ENCODE peak calls at places on chromosome 14, in nine cellular contexts. One of them, this sample, is unnamed.

GRCh38 chr14:72947366-72948160 is 21.3 kb downstream of the DCAF4 start:
- DNase-seq in GM12865: no peak
- DNase-seq in CD8-positive, alpha-beta T cell: no peak
- DNase-seq in brain microvascular endothelial cell: no peak
- DNase-seq in right atrium auricular region: no peak
- DNase-seq in foreskin fibroblast: no peak
- DNase-seq in astrocyte of the cerebellum: no peak
- DNase-seq in GM10248: no peak
- DNase-seq in WERI-Rb-1: no peak
- DNase-seq in this sample: no peak

GRCh38 chr14:68309121-68309520 is 483.7 kb downstream of the ZFP36L1 start:
- DNase-seq in GM10248: no peak
- DNase-seq in foreskin fibroblast: no peak
- DNase-seq in right atrium auricular region: no peak
- DNase-seq in brain microvascular endothelial cell: no peak
- DNase-seq in CD8-positive, alpha-beta T cell: no peak
- DNase-seq in WERI-Rb-1: no peak
- DNase-seq in GM12865: peak; percentile 46
- DNase-seq in astrocyte of the cerebellum: no peak
- DNase-seq in this sample: no peak

GRCh38 chr14:29016050-29016900 is 249.7 kb downstream of the FOXG1 start:
- DNase-seq in GM10248: no peak
- DNase-seq in CD8-positive, alpha-beta T cell: no peak
- DNase-seq in GM12865: peak; percentile 70
- DNase-seq in WERI-Rb-1: peak; percentile 78
- DNase-seq in brain microvascular endothelial cell: peak; percentile 1
- DNase-seq in astrocyte of the cerebellum: peak; percentile 38
- DNase-seq in right atrium auricular region: no peak
- DNase-seq in foreskin fibroblast: peak; percentile 21
- DNase-seq in this sample: no peak

GRCh38 chr14:94770251-94770749 is 387 bp upstream of the GSC start:
- DNase-seq in right atrium auricular region: no peak
- DNase-seq in foreskin fibroblast: no peak
- DNase-seq in astrocyte of the cerebellum: no peak
- DNase-seq in GM10248: no peak
- DNase-seq in brain microvascular endothelial cell: no peak
- DNase-seq in WERI-Rb-1: peak; percentile 53
- DNase-seq in CD8-positive, alpha-beta T cell: no peak
- DNase-seq in GM12865: no peak
- DNase-seq in this sample: no peak

GRCh38 chr14:63204407-63205280 is at the start of gene RHOJ:
- DNase-seq in right atrium auricular region: no peak
- DNase-seq in GM10248: no peak
- DNase-seq in CD8-positive, alpha-beta T cell: no peak
- DNase-seq in foreskin fibroblast: no peak
- DNase-seq in brain microvascular endothelial cell: peak; percentile 19
- DNase-seq in GM12865: no peak
- DNase-seq in astrocyte of the cerebellum: no peak
- DNase-seq in WERI-Rb-1: no peak
- DNase-seq in this sample: no peak

GRCh38 chr14:76500011-76500410 is 124.1 kb downstream of the ESRRB start:
- DNase-seq in brain microvascular endothelial cell: no peak
- DNase-seq in right atrium auricular region: no peak
- DNase-seq in astrocyte of the cerebellum: no peak
- DNase-seq in CD8-positive, alpha-beta T cell: no peak
- DNase-seq in GM12865: no peak
- DNase-seq in GM10248: no peak
- DNase-seq in WERI-Rb-1: no peak
- DNase-seq in foreskin fibroblast: peak; percentile 14
- DNase-seq in this sample: no peak

GRCh38 chr14:93049295-93049694 is 66.4 kb downstream of the ITPK1 start:
- DNase-seq in WERI-Rb-1: no peak
- DNase-seq in GM10248: no peak
- DNase-seq in foreskin fibroblast: no peak
- DNase-seq in CD8-positive, alpha-beta T cell: no peak
- DNase-seq in right atrium auricular region: no peak
- DNase-seq in astrocyte of the cerebellum: no peak
- DNase-seq in brain microvascular endothelial cell: no peak
- DNase-seq in GM12865: no peak
- DNase-seq in this sample: no peak

GRCh38 chr14:45715946-45716345 is 462.9 kb upstream of the MIS18BP1 start:
- DNase-seq in astrocyte of the cerebellum: no peak
- DNase-seq in WERI-Rb-1: no peak
- DNase-seq in brain microvascular endothelial cell: no peak
- DNase-seq in GM10248: no peak
- DNase-seq in GM12865: no peak
- DNase-seq in right atrium auricular region: no peak
- DNase-seq in foreskin fibroblast: peak; percentile 24
- DNase-seq in CD8-positive, alpha-beta T cell: no peak
- DNase-seq in this sample: no peak

GRCh38 chr14:25828562-25828961 is 769.3 kb downstream of the NOVA1 start:
- DNase-seq in right atrium auricular region: no peak
- DNase-seq in GM12865: no peak
- DNase-seq in WERI-Rb-1: no peak
- DNase-seq in astrocyte of the cerebellum: no peak
- DNase-seq in GM10248: no peak
- DNase-seq in CD8-positive, alpha-beta T cell: no peak
- DNase-seq in brain microvascular endothelial cell: no peak
- DNase-seq in foreskin fibroblast: no peak
- DNase-seq in this sample: no peak

GRCh38 chr14:25837431-25837950 is 760.3 kb downstream of the NOVA1 start:
- DNase-seq in brain microvascular endothelial cell: no peak
- DNase-seq in GM10248: no peak
- DNase-seq in astrocyte of the cerebellum: no peak
- DNase-seq in GM12865: no peak
- DNase-seq in foreskin fibroblast: no peak
- DNase-seq in right atrium auricular region: no peak
- DNase-seq in WERI-Rb-1: no peak
- DNase-seq in CD8-positive, alpha-beta T cell: no peak
- DNase-seq in this sample: no peak

GRCh38 chr14:25836647-25837046 is 761.2 kb downstream of the NOVA1 start:
- DNase-seq in CD8-positive, alpha-beta T cell: no peak
- DNase-seq in foreskin fibroblast: no peak
- DNase-seq in GM12865: no peak
- DNase-seq in right atrium auricular region: no peak
- DNase-seq in GM10248: no peak
- DNase-seq in brain microvascular endothelial cell: no peak
- DNase-seq in WERI-Rb-1: no peak
- DNase-seq in astrocyte of the cerebellum: no peak
- DNase-seq in this sample: no peak

GRCh38 chr14:25833341-25834121 is 764.3 kb downstream of the NOVA1 start:
- DNase-seq in GM10248: no peak
- DNase-seq in right atrium auricular region: no peak
- DNase-seq in CD8-positive, alpha-beta T cell: no peak
- DNase-seq in WERI-Rb-1: peak; percentile 35
- DNase-seq in astrocyte of the cerebellum: peak; percentile 12
- DNase-seq in brain microvascular endothelial cell: peak; percentile 7
- DNase-seq in foreskin fibroblast: no peak
- DNase-seq in GM12865: no peak
- DNase-seq in this sample: no peak
- TF ChIP-seq CTCF in GM10248: no peak
- TF ChIP-seq CTCF in right atrium auricular region: no peak
- TF ChIP-seq CTCF in CD8-positive, alpha-beta T cell: no peak
- TF ChIP-seq CTCF in WERI-Rb-1: peak; percentile 45
- TF ChIP-seq CTCF in astrocyte of the cerebellum: peak; percentile 60
- TF ChIP-seq CTCF in brain microvascular endothelial cell: peak; percentile 40
- TF ChIP-seq CTCF in foreskin fibroblast: no peak
- TF ChIP-seq CTCF in GM12865: no peak
- TF ChIP-seq CTCF in this sample: no peak

GRCh38 chr14:22613091-22613695 is 15.1 kb downstream of the ABHD4 start:
- DNase-seq in GM10248: no peak
- DNase-seq in GM12865: no peak
- DNase-seq in WERI-Rb-1: no peak
- DNase-seq in right atrium auricular region: no peak
- DNase-seq in astrocyte of the cerebellum: no peak
- DNase-seq in foreskin fibroblast: no peak
- DNase-seq in CD8-positive, alpha-beta T cell: no peak
- DNase-seq in brain microvascular endothelial cell: no peak
- DNase-seq in this sample: no peak
- TF ChIP-seq CTCF in GM10248: no peak
- TF ChIP-seq CTCF in GM12865: no peak
- TF ChIP-seq CTCF in WERI-Rb-1: peak; percentile 13
- TF ChIP-seq CTCF in right atrium auricular region: no peak
- TF ChIP-seq CTCF in astrocyte of the cerebellum: peak; percentile 33
- TF ChIP-seq CTCF in foreskin fibroblast: no peak
- TF ChIP-seq CTCF in CD8-positive, alpha-beta T cell: no peak
- TF ChIP-seq CTCF in brain microvascular endothelial cell: peak; percentile 42
- TF ChIP-seq CTCF in this sample: no peak

DNA sequence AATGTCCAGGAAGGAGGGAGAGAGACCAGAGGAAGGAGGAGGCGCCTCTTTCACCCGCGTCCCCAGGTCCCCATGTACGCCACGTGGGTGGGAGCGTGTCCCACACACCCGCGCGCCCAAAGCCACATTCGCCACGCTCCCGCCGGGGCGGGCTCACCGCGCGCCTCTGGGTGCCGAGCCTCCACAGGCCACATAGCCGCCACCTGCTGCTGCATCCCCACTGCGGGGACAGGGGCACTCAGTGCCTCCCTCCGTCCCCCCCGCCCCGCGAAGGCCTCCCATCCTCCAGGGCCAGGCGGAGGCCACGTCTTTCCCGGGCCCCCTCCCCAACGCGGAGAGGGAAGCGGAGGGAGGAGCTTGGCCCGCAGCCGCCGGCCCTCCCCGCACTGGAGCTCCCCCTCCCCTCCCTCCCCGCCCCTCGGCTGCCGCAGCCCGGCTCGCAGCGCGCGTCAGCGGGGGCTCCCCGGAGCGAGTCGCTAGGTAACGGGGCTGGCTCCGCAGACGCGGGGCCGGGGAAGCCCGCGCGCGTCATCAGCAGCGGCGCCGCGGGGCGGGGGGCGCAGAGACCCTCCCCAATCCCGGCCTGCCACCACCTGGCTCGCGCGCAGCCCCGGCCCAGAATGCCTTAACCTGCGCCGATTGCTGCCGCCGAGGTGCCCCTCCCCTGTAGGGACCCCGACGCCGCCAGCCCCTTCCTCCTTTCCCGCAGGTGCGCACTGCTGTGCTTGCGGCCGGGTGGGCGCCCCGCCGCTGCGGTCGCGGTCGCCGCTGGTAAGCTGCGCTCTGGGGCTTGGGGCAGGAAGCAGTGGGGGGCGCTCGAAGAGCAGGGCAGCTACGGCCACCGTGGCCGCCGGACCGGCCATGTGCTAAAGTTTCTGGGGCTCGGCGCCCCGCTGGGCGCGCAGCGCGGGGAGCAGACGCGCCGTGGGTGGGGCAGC is 532 bp upstream of the TUNAR start:
- DNase-seq in brain microvascular endothelial cell: no peak
- DNase-seq in WERI-Rb-1: peak; percentile 56
- DNase-seq in GM10248: no peak
- DNase-seq in CD8-positive, alpha-beta T cell: no peak
- DNase-seq in GM12865: no peak
- DNase-seq in foreskin fibroblast: no peak
- DNase-seq in astrocyte of the cerebellum: no peak
- DNase-seq in right atrium auricular region: no peak
- DNase-seq in this sample: no peak
- TF ChIP-seq CTCF in brain microvascular endothelial cell: no peak
- TF ChIP-seq CTCF in WERI-Rb-1: peak; percentile 52
- TF ChIP-seq CTCF in GM10248: no peak
- TF ChIP-seq CTCF in CD8-positive, alpha-beta T cell: no peak
- TF ChIP-seq CTCF in GM12865: no peak
- TF ChIP-seq CTCF in foreskin fibroblast: no peak
- TF ChIP-seq CTCF in astrocyte of the cerebellum: no peak
- TF ChIP-seq CTCF in right atrium auricular region: no peak
- TF ChIP-seq CTCF in this sample: no peak

GRCh38 chr14:105218611-105219010 is 29.7 kb upstream of the BTBD6 start:
- DNase-seq in WERI-Rb-1: no peak
- DNase-seq in astrocyte of the cerebellum: no peak
- DNase-seq in CD8-positive, alpha-beta T cell: no peak
- DNase-seq in brain microvascular endothelial cell: no peak
- DNase-seq in GM10248: no peak
- DNase-seq in GM12865: no peak
- DNase-seq in right atrium auricular region: no peak
- DNase-seq in foreskin fibroblast: no peak
- DNase-seq in this sample: no peak
- TF ChIP-seq CTCF in WERI-Rb-1: no peak
- TF ChIP-seq CTCF in astrocyte of the cerebellum: no peak
- TF ChIP-seq CTCF in CD8-positive, alpha-beta T cell: no peak
- TF ChIP-seq CTCF in brain microvascular endothelial cell: no peak
- TF ChIP-seq CTCF in GM10248: no peak
- TF ChIP-seq CTCF in GM12865: no peak
- TF ChIP-seq CTCF in right atrium auricular region: no peak
- TF ChIP-seq CTCF in foreskin fibroblast: no peak
- TF ChIP-seq CTCF in this sample: no peak

GRCh38 chr14:101187816-101188570 is 284.5 kb upstream of the RTL1 start:
- DNase-seq in foreskin fibroblast: no peak
- DNase-seq in WERI-Rb-1: no peak
- DNase-seq in astrocyte of the cerebellum: no peak
- DNase-seq in CD8-positive, alpha-beta T cell: peak; percentile 35
- DNase-seq in right atrium auricular region: peak; percentile 50
- DNase-seq in GM12865: no peak
- DNase-seq in GM10248: peak; percentile 14
- DNase-seq in brain microvascular endothelial cell: no peak
- DNase-seq in this sample: no peak
- TF ChIP-seq CTCF in foreskin fibroblast: no peak
- TF ChIP-seq CTCF in WERI-Rb-1: no peak
- TF ChIP-seq CTCF in astrocyte of the cerebellum: no peak
- TF ChIP-seq CTCF in CD8-positive, alpha-beta T cell: no peak
- TF ChIP-seq CTCF in right atrium auricular region: no peak
- TF ChIP-seq CTCF in GM12865: no peak
- TF ChIP-seq CTCF in GM10248: no peak
- TF ChIP-seq CTCF in brain microvascular endothelial cell: no peak
- TF ChIP-seq CTCF in this sample: no peak